ENCODE peak calls at places on chromosomes 12 and 14, in four cellular contexts. B is tibial artery; S is memory B cell; W is stimulated activated CD4-positive, alpha-beta T cell treated with anti-CD3 and anti-CD28 coated beads, Interleukin-1b, Interleukin-23, amount 100 ng/mL, for 1 hour. K is an unnamed sample.

GRCh38 chr14:106318700-106319099 is 792.3 kb downstream of the TMEM121 start:
- DNase-seq in W (peak), B (no peak), S (peak), K (no peak)

GRCh38 chr14:99747167-99747566 is 46.0 kb upstream of the EML1 start:
- DNase-seq in W (no peak), B (no peak), S (no peak), K (no peak)

GRCh38 chr12:116434155-116435065 is 124.8 kb upstream of the MAP1LC3B2 start:
- DNase-seq in S (no peak), W (no peak), B (peak), K (peak)

GRCh38 chr12:4106617-4107016 is 166.9 kb upstream of the CCND2 start:
- DNase-seq in S (no peak), W (no peak), B (no peak), K (no peak)

GRCh38 chr14:35435177-35435576 is 30.6 kb upstream of the NFKBIA start:
- DNase-seq in B (no peak), S (no peak), W (no peak), K (no peak)

GRCh38 chr12:116636636-116637519 is 77.7 kb downstream of the MAP1LC3B2 start:
- DNase-seq in S (no peak), W (no peak), B (no peak), K (no peak)

GRCh38 chr12:113261847-113262470 is 40.7 kb downstream of the TPCN1 start:
- DNase-seq in W (no peak), S (no peak), B (no peak), K (no peak)

GRCh38 chr12:79439179-79439825 is 251.5 kb downstream of the PAWR start:
- DNase-seq in W (no peak), S (no peak), B (no peak), K (no peak)

GRCh38 chr14:23054000-23054811 is 3.1 kb downstream of the CDH24 start:
- DNase-seq in B (no peak), W (no peak), S (no peak), K (no peak)

GRCh38 chr14:104085889-104086201 is 345 bp downstream of the ASPG start:
- DNase-seq in S (no peak), W (no peak), B (no peak), K (no peak)

GRCh38 chr12:88591343-88591742 is 11.1 kb upstream of the KITLG start:
- DNase-seq in S (no peak), W (no peak), B (no peak), K (no peak)

GRCh38 chr12:69527506-69528272 is 57.5 kb downstream of the FRS2 start:
- DNase-seq in S (no peak), B (no peak), W (no peak), K (no peak)

GRCh38 chr12:54033980-54034783 is 1.3 kb downstream of the HOXC5 start:
- DNase-seq in B (no peak), S (no peak), W (no peak), K (no peak)

GRCh38 chr12:295132-295531 is 32.5 kb upstream of the SLC6A13 start:
- DNase-seq in B (no peak), S (no peak), W (no peak), K (no peak)

GRCh38 chr12:117025481-117026151 is 73.6 kb downstream of the TESC start:
- DNase-seq in B (peak), S (peak), W (no peak), K (no peak)

GRCh38 chr12:108821407-108822397 is 35.7 kb downstream of the SSH1 start:
- DNase-seq in B (no peak), S (no peak), W (no peak), K (no peak)

GRCh38 chr12:47777741-47778558 is 4.9 kb downstream of the SLC48A1 start:
- DNase-seq in B (peak), W (no peak), S (no peak), K (no peak)

GRCh38 chr12:116142936-116143882 is 134.3 kb downstream of the MED13L start:
- DNase-seq in S (no peak), W (no peak), B (no peak), K (no peak)

GRCh38 chr14:48665077-48665784 is 920.9 kb downstream of the RPS29 start:
- DNase-seq in B (no peak), W (no peak), S (no peak), K (no peak)

GRCh38 chr12:6507102-6507998 is 13.4 kb downstream of the NCAPD2 start:
- DNase-seq in B (no peak), S (no peak), W (no peak), K (no peak)

GRCh38 chr12:116977465-116978380 is 67.0 kb downstream of the FBXW8 start:
- DNase-seq in S (no peak), W (no peak), B (no peak), K (no peak)

GRCh38 chr12:109844091-109844490 is 10.9 kb upstream of the TRPV4 start:
- DNase-seq in B (no peak), W (no peak), S (no peak), K (no peak)

GRCh38 chr14:92426237-92426636 is 87.3 kb upstream of the RIN3 start:
- DNase-seq in W (no peak), S (no peak), B (no peak), K (no peak)

GRCh38 chr12:24226745-24227350 is 277.4 kb upstream of the SOX5 start:
- DNase-seq in S (no peak), B (peak), W (no peak), K (no peak)

GRCh38 chr12:45183263-45183662 is 32.6 kb upstream of the ANO6 start:
- DNase-seq in W (no peak), S (no peak), B (no peak), K (no peak)

GRCh38 chr14:58288106-58288792 is 10.1 kb upstream of the ARID4A start:
- DNase-seq in W (no peak), B (no peak), S (no peak), K (no peak)

GRCh38 chr12:5518584-5519365 is 86.9 kb downstream of the NTF3 start:
- DNase-seq in S (no peak), B (no peak), W (no peak), K (no peak)

GRCh38 chr12:128753438-128753837 is 70.3 kb downstream of the SLC15A4 start:
- DNase-seq in B (no peak), S (no peak), W (no peak), K (no peak)

K was measured in GOT3.